ENCODE peak calls at places on chromosomes 6 and 20, in nine cellular contexts. M is psoas muscle, I is heart right ventricle, J is nephron progenitor cell, F is HepG2, A is transverse colon, N is IMR-90, C is neural progenitor cell, T is pancreas. U is an unnamed sample.

GRCh38 chr20:38724603-38725457 is 544 bp downstream of the SLC32A1 start:
- DNase-seq in I (no peak), J (peak), C (peak), T (no peak), F (no peak), N (no peak), A (no peak), M (no peak), U (no peak)

GRCh38 chr6:17780071-17780470 is 73.3 kb upstream of the NUP153 start:
- DNase-seq in C (peak), M (no peak), I (no peak), T (no peak), F (no peak), N (no peak), A (no peak), J (no peak), U (no peak)

GRCh38 chr6:11810039-11810541 is 31.5 kb upstream of the ADTRP start:
- DNase-seq in F (no peak), M (peak), J (no peak), A (peak), C (no peak), T (peak), I (peak), N (peak), U (peak)

GRCh38 chr6:32796848-32797776 is 19.7 kb downstream of the HLA-DOB start:
- DNase-seq in T (peak), A (peak), C (peak), J (peak), M (peak), F (peak), I (peak), N (peak), U (no peak)

GRCh38 chr6:1619666-1620503 is 10.2 kb downstream of the FOXC1 start:
- DNase-seq in M (no peak), I (no peak), A (no peak), J (peak), C (peak), T (no peak), N (no peak), F (no peak), U (no peak)

GRCh38 chr20:24828992-24829648 is 119.9 kb upstream of the CST7 start:
- DNase-seq in J (no peak), F (no peak), M (no peak), N (no peak), A (no peak), C (no peak), I (no peak), T (no peak), U (no peak)

GRCh38 chr6:115485400-115485799 is 575.3 kb downstream of the FRK start:
- DNase-seq in N (peak), I (no peak), T (no peak), J (no peak), F (no peak), M (no peak), C (no peak), A (no peak), U (no peak)

GRCh38 chr6:36851149-36851614 is 11.9 kb upstream of the CPNE5 start:
- DNase-seq in A (peak), M (no peak), T (peak), N (peak), F (peak), J (peak), I (peak), C (peak), U (peak)

GRCh38 chr20:59825944-59826759 is 107.3 kb downstream of the SYCP2 start:
- DNase-seq in C (no peak), J (no peak), A (peak), M (no peak), I (no peak), N (no peak), F (no peak), T (no peak), U (no peak)

GRCh38 chr6:31058128-31058894 is 48.0 kb downstream of the MUC22 start:
- DNase-seq in C (peak), A (no peak), F (peak), N (peak), J (no peak), M (no peak), I (no peak), T (no peak), U (peak)

GRCh38 chr20:12581644-12582350 is 427.0 kb upstream of the SPTLC3 start:
- DNase-seq in T (no peak), A (no peak), C (no peak), M (no peak), N (no peak), J (no peak), F (no peak), I (peak), U (no peak)

GRCh38 chr6:108941867-108942266 is 93.6 kb downstream of the ARMC2 start:
- DNase-seq in N (no peak), C (no peak), T (no peak), I (no peak), F (no peak), A (no peak), M (no peak), J (no peak), U (no peak)

GRCh38 chr6:111381126-111381525 is 101.9 kb downstream of the REV3L start:
- DNase-seq in C (no peak), N (peak), J (no peak), T (no peak), F (no peak), M (no peak), I (no peak), A (no peak), U (no peak)

GRCh38 chr20:24605937-24606455 is 136.6 kb downstream of the SYNDIG1 start:
- DNase-seq in I (no peak), J (no peak), C (no peak), T (no peak), F (no peak), A (no peak), N (no peak), M (no peak), U (no peak)

GRCh38 chr6:63584125-63584514 is 11.8 kb downstream of the LOC128125822 start:
- DNase-seq in J (no peak), F (no peak), M (no peak), N (peak), I (no peak), A (no peak), T (no peak), C (no peak), U (no peak)

GRCh38 chr20:41133709-41134361 is 3.5 kb upstream of the PLCG1 start:
- DNase-seq in A (peak), F (no peak), I (no peak), T (no peak), J (no peak), M (no peak), N (peak), C (no peak), U (no peak)

GRCh38 chr6:11586574-11586973 is 49.0 kb downstream of the TMEM170B start:
- DNase-seq in N (peak), J (no peak), F (no peak), M (no peak), I (no peak), C (peak), A (no peak), T (no peak), U (peak)

GRCh38 chr6:107390056-107390455 is 69.3 kb downstream of the PDSS2 start:
- DNase-seq in T (no peak), I (no peak), C (no peak), A (no peak), J (no peak), F (no peak), M (no peak), N (no peak), U (no peak)

GRCh38 chr6:27667651-27668441 is 194.9 kb upstream of the ZNF184 start:
- DNase-seq in T (no peak), N (no peak), M (no peak), A (no peak), I (no peak), C (peak), F (no peak), J (no peak), U (no peak)

GRCh38 chr20:16661738-16662137 is 68.1 kb upstream of the SNRPB2 start:
- DNase-seq in A (no peak), N (no peak), J (no peak), T (no peak), F (no peak), M (peak), I (peak), C (no peak), U (no peak)

GRCh38 chr6:148157841-148158240 is 184.8 kb upstream of the SASH1 start:
- DNase-seq in J (no peak), I (no peak), F (no peak), C (no peak), T (no peak), N (no peak), M (no peak), A (no peak), U (no peak)

GRCh38 chr20:19368351-19368750 is 155.9 kb downstream of the SLC24A3 start:
- DNase-seq in N (no peak), I (no peak), C (no peak), T (no peak), F (no peak), J (no peak), A (no peak), M (no peak), U (no peak)

GRCh38 chr6:2426561-2427340 is 181.3 kb upstream of the GMDS start:
- DNase-seq in N (peak), C (no peak), T (no peak), J (no peak), F (no peak), I (no peak), M (no peak), A (no peak), U (no peak)

GRCh38 chr6:31727034-31727716 is 1.9 kb downstream of the DDAH2 start:
- DNase-seq in C (no peak), I (peak), F (no peak), T (no peak), M (no peak), A (peak), N (no peak), J (no peak), U (no peak)

GRCh38 chr6:39451831-39452230 is 129.3 kb upstream of the KCNK16 start:
- DNase-seq in C (peak), M (no peak), A (no peak), N (no peak), F (no peak), J (no peak), T (no peak), I (no peak), U (no peak)

GRCh38 chr6:51462896-51463679 is 624.3 kb downstream of the PKHD1 start:
- DNase-seq in N (no peak), I (no peak), A (no peak), M (no peak), F (no peak), C (no peak), T (no peak), J (no peak), U (no peak)

GRCh38 chr6:111441678-111442243 is 41.3 kb downstream of the REV3L start:
- DNase-seq in F (no peak), C (no peak), N (no peak), M (no peak), J (no peak), I (no peak), A (no peak), T (no peak), U (no peak)

GRCh38 chr6:160071805-160072687 is 49.6 kb upstream of the SLC22A1 start:
- DNase-seq in N (no peak), F (no peak), J (peak), A (no peak), I (no peak), T (no peak), M (no peak), C (peak), U (no peak)
- TF ChIP-seq CTCF in N (no peak), F (peak), J (peak), A (no peak), I (peak), T (no peak), M (no peak), C (peak), U (no peak)

GRCh38 chr20:62977613-62978558 is 25.4 kb downstream of the SLC17A9 start:
- DNase-seq in A (peak), M (no peak), T (no peak), J (no peak), I (no peak), F (no peak), C (no peak), N (no peak), U (no peak)

GRCh38 chr20:62979876-62980373 is 26.8 kb downstream of the BHLHE23 start:
- DNase-seq in T (no peak), A (no peak), J (no peak), F (no peak), I (no peak), N (no peak), M (no peak), C (peak), U (no peak)

GRCh38 chr20:62978559-62978938 is 26.0 kb downstream of the SLC17A9 start:
- DNase-seq in I (no peak), C (no peak), F (no peak), T (no peak), J (peak), M (no peak), A (no peak), N (no peak), U (no peak)

GRCh38 chr20:62980380-62980960 is 26.3 kb downstream of the BHLHE23 start:
- DNase-seq in M (no peak), A (no peak), N (no peak), F (no peak), J (no peak), T (no peak), C (no peak), I (no peak), U (no peak)

GRCh38 chr20:62979310-62979709 is 26.8 kb downstream of the SLC17A9 start:
- DNase-seq in C (no peak), F (no peak), N (no peak), I (no peak), T (no peak), J (no peak), M (no peak), A (no peak), U (no peak)
- TF ChIP-seq CTCF in C (no peak), F (no peak), N (no peak), I (no peak), T (no peak), J (no peak), M (no peak), A (no peak), U (no peak)

GRCh38 chr6:25961619-25962367 is 809 bp upstream of the TRIM38 start:
- DNase-seq in C (no peak), J (no peak), T (no peak), N (no peak), I (no peak), A (no peak), M (no peak), F (peak), U (no peak)
- TF ChIP-seq CTCF in C (no peak), J (no peak), T (no peak), N (no peak), I (no peak), A (no peak), M (no peak), F (peak), U (no peak)

GRCh38 chr6:84346372-84346771 is 118.9 kb upstream of the CEP162 start:
- DNase-seq in I (no peak), A (no peak), J (no peak), F (no peak), M (no peak), N (no peak), T (no peak), C (no peak), U (no peak)
- TF ChIP-seq CTCF in I (no peak), A (no peak), J (no peak), F (no peak), M (no peak), N (no peak), T (no peak), C (peak), U (peak)

GRCh38 chr20:52191436-52192295 is at the start of gene ZFP64:
- DNase-seq in F (peak), J (peak), A (peak), T (peak), I (peak), M (peak), C (peak), N (peak), U (peak)
- TF ChIP-seq CTCF in F (peak), J (peak), A (peak), T (peak), I (peak), M (peak), C (peak), N (peak), U (peak)

GRCh38 chr20:33884633-33885032 is 73.5 kb downstream of the CHMP4B start:
- DNase-seq in M (no peak), N (no peak), I (no peak), J (no peak), C (no peak), A (no peak), T (no peak), F (no peak), U (no peak)

GRCh38 chr20:33882481-33882880 is 71.3 kb downstream of the CHMP4B start:
- DNase-seq in F (no peak), A (no peak), J (no peak), M (no peak), T (no peak), I (no peak), C (no peak), N (no peak), U (no peak)

GRCh38 chr20:33880396-33880795 is 69.2 kb downstream of the CHMP4B start:
- DNase-seq in C (no peak), T (no peak), J (no peak), A (no peak), F (no peak), I (no peak), N (no peak), M (no peak), U (no peak)

GRCh38 chr20:33882018-33882417 is 70.9 kb downstream of the CHMP4B start:
- DNase-seq in I (no peak), T (no peak), J (peak), C (no peak), A (no peak), M (no peak), F (no peak), N (no peak), U (no peak)

DNA sequence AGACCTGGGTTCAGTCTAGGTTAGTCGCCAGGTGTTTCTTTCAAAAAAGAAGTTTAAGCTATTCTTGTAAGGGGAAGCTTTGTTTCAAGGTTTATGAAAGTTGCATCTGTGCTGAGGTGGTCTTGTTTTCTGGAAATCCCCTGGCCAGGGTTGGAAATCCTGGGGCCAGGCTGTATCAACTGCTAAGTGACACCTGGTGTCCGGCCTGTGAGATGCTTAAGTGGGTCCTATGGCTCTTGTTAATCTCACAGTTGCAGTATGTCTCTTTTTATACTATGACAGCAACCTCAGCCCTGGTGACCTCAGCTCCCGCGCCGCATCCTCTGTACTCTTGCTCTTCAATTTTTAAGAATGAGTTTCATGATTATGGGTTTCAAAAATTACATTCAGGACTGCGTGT is 72.0 kb downstream of the CHMP4B start:
- DNase-seq in N (no peak), M (no peak), I (no peak), J (no peak), C (no peak), F (no peak), A (peak), T (no peak), U (no peak)
- TF ChIP-seq CTCF in N (no peak), M (no peak), I (no peak), J (no peak), C (no peak), F (no peak), A (no peak), T (no peak), U (no peak)

GRCh38 chr6:166515072-166515810 is 71.2 kb downstream of the RAMACL start:
- DNase-seq in N (peak), C (no peak), T (peak), J (no peak), I (no peak), A (peak), F (peak), M (peak), U (peak)
- TF ChIP-seq CTCF in N (peak), C (no peak), T (no peak), J (no peak), I (peak), A (no peak), F (no peak), M (peak), U (peak)

DNA sequence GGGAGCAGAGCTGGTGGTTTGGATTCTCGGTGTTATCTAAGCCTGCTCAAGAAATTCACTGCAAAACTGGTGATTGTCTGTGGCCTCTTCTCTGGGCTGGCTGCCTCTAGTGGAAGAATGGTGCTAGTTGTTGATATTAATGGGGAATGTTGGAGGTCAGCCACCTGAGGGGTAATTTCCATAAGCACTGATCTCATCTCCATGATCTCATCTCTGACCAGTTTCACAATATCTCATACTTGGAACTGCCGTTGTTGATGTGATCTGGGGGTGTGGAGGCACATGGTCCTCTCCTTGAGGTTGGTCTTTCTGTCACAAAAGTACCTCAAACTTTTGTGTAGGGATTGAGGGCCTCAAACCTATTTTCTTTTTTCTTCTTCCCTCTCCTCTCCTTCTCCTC is 102.6 kb downstream of the CD109 start:
- DNase-seq in F (peak), N (peak), I (peak), A (peak), C (no peak), M (peak), T (no peak), J (no peak), U (peak)
- TF ChIP-seq CTCF in F (no peak), N (peak), I (no peak), A (no peak), C (no peak), M (peak), T (no peak), J (no peak), U (peak)

GRCh38 chr20:32474009-32474716 is 111.0 kb downstream of the NOL4L start:
- DNase-seq in N (no peak), T (peak), F (peak), C (no peak), J (no peak), I (no peak), M (no peak), A (no peak), U (no peak)
- TF ChIP-seq CTCF in N (no peak), T (no peak), F (peak), C (no peak), J (no peak), I (no peak), M (no peak), A (no peak), U (no peak)